ENCODE peak calls at places on chromosomes 7 and 10, in six cellular contexts. K is AG10803, C is nephron progenitor cell, Y is AG09319, L is endothelial cell, E is RWPE1. Q is an unnamed sample.

GRCh38 chr7:96968981-96969380 is 36.4 kb upstream of the DLX6 start:
- DNase-seq in K (no peak), C (no peak), Y (no peak), L (no peak), E (no peak), Q (no peak)

GRCh38 chr10:9091515-9092093 is 1037.1 kb downstream of the GATA3 start:
- DNase-seq in K (no peak), C (no peak), Y (no peak), L (no peak), E (no peak), Q (no peak)

GRCh38 chr7:27186450-27187157 is 1.6 kb upstream of the HOXA11 start:
- DNase-seq in K (no peak), C (no peak), Y (no peak), L (no peak), E (no peak), Q (no peak)

GRCh38 chr7:88307412-88307811 is 718 bp upstream of the STEAP4 start:
- DNase-seq in K (no peak), C (no peak), Y (no peak), L (no peak), E (no peak), Q (no peak)

GRCh38 chr10:50561816-50562215 is 61.9 kb downstream of the SGMS1 start:
- DNase-seq in K (no peak), C (no peak), Y (no peak), L (no peak), E (peak), Q (no peak)

GRCh38 chr7:138493535-138493934 is 33.5 kb downstream of the TRIM24 start:
- DNase-seq in K (no peak), C (no peak), Y (no peak), L (no peak), E (no peak), Q (no peak)

GRCh38 chr7:42645906-42646305 is 266.0 kb downstream of the C7orf25 start:
- DNase-seq in K (peak), C (no peak), Y (no peak), L (no peak), E (peak), Q (no peak)

GRCh38 chr7:10468908-10469307 is 504.8 kb upstream of the PHF14 start:
- DNase-seq in K (no peak), C (no peak), Y (no peak), L (no peak), E (no peak), Q (no peak)

GRCh38 chr7:6556196-6556595 is 4.9 kb upstream of the GRID2IP start:
- DNase-seq in K (no peak), C (no peak), Y (no peak), L (no peak), E (no peak), Q (no peak)

GRCh38 chr10:110368002-110368401 is 63.3 kb upstream of the SMNDC1 start:
- DNase-seq in K (no peak), C (no peak), Y (no peak), L (no peak), E (no peak), Q (no peak)

GRCh38 chr7:121994625-121995410 is 121.9 kb downstream of the PTPRZ1 start:
- DNase-seq in K (peak), C (peak), Y (peak), L (peak), E (peak), Q (peak)

GRCh38 chr10:126417220-126417825 is 29.0 kb upstream of the ADAM12 start:
- DNase-seq in K (peak), C (no peak), Y (no peak), L (no peak), E (no peak), Q (no peak)

GRCh38 chr10:111030042-111030750 is 46.6 kb upstream of the ADRA2A start:
- DNase-seq in K (no peak), C (no peak), Y (no peak), L (no peak), E (no peak), Q (no peak)

GRCh38 chr7:144738708-144739314 is 97.0 kb downstream of the TPK1 start:
- DNase-seq in K (peak), C (no peak), Y (no peak), L (no peak), E (peak), Q (no peak)

GRCh38 chr10:89252225-89252585 is 630 bp upstream of the LIPA start:
- DNase-seq in K (no peak), C (no peak), Y (no peak), L (no peak), E (no peak), Q (no peak)

GRCh38 chr10:60818134-60818770 is 40.0 kb downstream of the CDK1 start:
- DNase-seq in K (peak), C (no peak), Y (no peak), L (no peak), E (no peak), Q (peak)

GRCh38 chr7:157904866-157905215 is 568.0 kb downstream of the DNAJB6 start:
- DNase-seq in K (no peak), C (no peak), Y (no peak), L (no peak), E (no peak), Q (no peak)

GRCh38 chr7:32155712-32156111 is 85.5 kb upstream of the PDE1C start:
- DNase-seq in K (no peak), C (no peak), Y (no peak), L (no peak), E (no peak), Q (no peak)

GRCh38 chr7:12771378-12771877 is 84.0 kb downstream of the ARL4A start:
- DNase-seq in K (peak), C (no peak), Y (peak), L (no peak), E (no peak), Q (peak)

GRCh38 chr7:129805086-129805719 is 147.6 kb downstream of the UBE2H start:
- DNase-seq in K (no peak), C (no peak), Y (no peak), L (no peak), E (no peak), Q (no peak)

GRCh38 chr7:87206361-87206760 is 13.2 kb downstream of the TMEM243 start:
- DNase-seq in K (no peak), C (no peak), Y (no peak), L (no peak), E (no peak), Q (peak)

GRCh38 chr10:18650618-18651017 is 769 bp downstream of the NSUN6 start:
- DNase-seq in K (no peak), C (no peak), Y (no peak), L (no peak), E (no peak), Q (no peak)

GRCh38 chr10:102420443-102420809 is 210 bp upstream of the FBXL15 start:
- DNase-seq in K (no peak), C (peak), Y (no peak), L (no peak), E (no peak), Q (no peak)

GRCh38 chr7:11833431-11833830 is 1.4 kb upstream of the THSD7A start:
- DNase-seq in K (no peak), C (peak), Y (no peak), L (no peak), E (no peak), Q (no peak)

GRCh38 chr7:47702096-47702495 is 120.2 kb upstream of the TNS3 start:
- DNase-seq in K (no peak), C (no peak), Y (no peak), L (no peak), E (no peak), Q (no peak)

GRCh38 chr10:22341190-22341935 is 3.9 kb upstream of the SPAG6 start:
- DNase-seq in K (peak), C (no peak), Y (no peak), L (no peak), E (no peak), Q (no peak)

GRCh38 chr7:51040777-51041176 is 258.1 kb upstream of the GRB10 start:
- DNase-seq in K (peak), C (no peak), Y (no peak), L (no peak), E (no peak), Q (peak)

GRCh38 chr10:59135275-59135674 is 41.2 kb upstream of the PHYHIPL start:
- DNase-seq in K (no peak), C (peak), Y (no peak), L (no peak), E (no peak), Q (no peak)

GRCh38 chr10:9339702-9340101 is 1285.2 kb downstream of the GATA3 start:
- DNase-seq in K (no peak), C (no peak), Y (no peak), L (no peak), E (no peak), Q (no peak)

GRCh38 chr7:151248191-151249033 is at the start of gene SMARCD3:
- DNase-seq in K (peak), C (peak), Y (no peak), L (peak), E (no peak), Q (peak)

GRCh38 chr7:159030490-159031134 is 114.1 kb downstream of the VIPR2 start:
- DNase-seq in K (no peak), C (peak), Y (no peak), L (peak), E (peak), Q (no peak)
- TF ChIP-seq CTCF in K (no peak), C (peak), Y (no peak), L (no peak), E (no peak), Q (no peak)

DNA sequence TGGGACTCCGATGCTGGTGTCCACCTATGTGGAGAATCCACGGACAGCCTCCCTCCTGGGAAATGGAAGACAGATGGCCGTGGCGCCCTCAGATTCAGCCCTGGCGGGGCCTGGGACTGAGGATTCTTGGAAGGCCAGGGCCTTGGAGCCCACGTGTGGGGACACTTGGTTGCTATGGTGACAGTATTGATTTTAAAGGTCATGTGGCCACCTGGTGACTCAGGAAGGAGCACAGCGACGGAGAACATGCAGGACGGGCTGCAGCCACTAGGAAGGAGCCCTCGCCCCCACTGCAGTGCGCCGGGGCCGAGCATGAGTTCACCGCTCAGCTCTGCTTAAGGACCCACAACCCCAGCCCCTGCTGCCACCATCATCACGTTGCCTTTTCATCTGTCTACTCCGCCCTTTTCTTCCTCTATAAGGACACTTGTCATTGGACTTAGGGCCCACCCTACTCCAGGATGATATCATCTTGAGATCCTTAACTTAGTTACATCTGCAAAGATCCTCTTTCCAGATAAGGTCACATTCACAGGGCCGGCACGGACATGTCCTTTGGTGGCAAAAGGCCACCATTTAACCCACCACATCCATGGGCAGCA is 3.7 kb upstream of the STK32C start:
- DNase-seq in K (no peak), C (no peak), Y (no peak), L (no peak), E (no peak), Q (no peak)
- TF ChIP-seq CTCF in K (no peak), C (no peak), Y (no peak), L (no peak), E (no peak), Q (no peak)

GRCh38 chr7:70178206-70178605 is 579.9 kb downstream of the AUTS2 start:
- DNase-seq in K (no peak), C (no peak), Y (no peak), L (no peak), E (no peak), Q (no peak)
- TF ChIP-seq CTCF in K (no peak), C (no peak), Y (no peak), L (no peak), E (no peak), Q (no peak)

GRCh38 chr7:101217388-101218235 is at the start of the genes PLOD3 and ZNHIT1:
- DNase-seq in K (peak), C (peak), Y (peak), L (peak), E (peak), Q (peak)
- TF ChIP-seq CTCF in K (peak), C (no peak), Y (no peak), L (peak), E (no peak), Q (peak)

GRCh38 chr7:142376356-142376997 is 118.6 kb upstream of the PRSS58 start:
- DNase-seq in K (peak), C (no peak), Y (no peak), L (peak), E (no peak), Q (no peak)

GRCh38 chr7:142372727-142373126 is 114.9 kb upstream of the PRSS58 start:
- DNase-seq in K (no peak), C (no peak), Y (no peak), L (no peak), E (no peak), Q (no peak)

GRCh38 chr7:142379445-142379844 is 121.6 kb upstream of the PRSS58 start:
- DNase-seq in K (no peak), C (no peak), Y (no peak), L (no peak), E (no peak), Q (no peak)

GRCh38 chr7:142377567-142377966 is 119.7 kb upstream of the PRSS58 start:
- DNase-seq in K (no peak), C (no peak), Y (no peak), L (no peak), E (no peak), Q (no peak)

DNA sequence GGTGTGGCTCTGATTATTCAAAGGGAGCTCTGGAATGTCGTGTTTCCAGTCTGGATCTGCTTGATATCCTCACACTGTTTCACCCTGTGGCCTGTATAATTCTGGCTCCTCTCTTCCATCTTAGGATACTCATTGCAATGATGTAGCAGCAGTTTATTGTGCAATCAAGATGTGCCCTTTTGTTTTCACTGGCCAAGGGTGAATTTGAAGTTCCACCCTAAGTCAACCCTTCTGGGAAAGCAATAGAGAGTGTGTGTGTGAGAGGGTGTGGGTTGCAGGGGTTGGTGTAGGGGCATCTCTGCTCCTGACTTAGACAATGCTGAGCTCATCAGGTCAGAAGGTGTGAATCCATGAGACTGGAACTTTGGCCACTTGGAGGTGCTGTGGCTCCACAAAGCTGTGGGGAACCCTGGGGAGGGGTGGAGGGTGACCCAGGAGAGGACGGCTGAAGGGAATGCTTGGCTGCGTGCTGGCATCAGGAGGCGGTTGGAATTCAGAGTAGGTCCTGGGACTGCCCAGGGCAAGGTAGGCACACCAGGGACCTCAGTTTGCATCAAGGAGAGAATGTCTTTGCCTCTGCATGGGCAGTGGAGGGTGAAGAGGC is 118.0 kb upstream of the PRSS58 start:
- DNase-seq in K (peak), C (peak), Y (no peak), L (peak), E (peak), Q (peak)
- TF ChIP-seq CTCF in K (peak), C (peak), Y (peak), L (no peak), E (peak), Q (peak)

Q was measured in HFFc6.